ENCODE peak calls at places on chromosomes 16 and 17, in ten cellular contexts. J, L, O, X, M, I, C, V, D and Q are unnamed samples.

GRCh38 chr17:81416612-81417011 is 21.4 kb downstream of the BAHCC1 start:
- DNase-seq in J (no peak), L (no peak), O (peak), X (no peak), M (no peak), I (no peak), C (no peak), V (no peak), D (no peak), Q (no peak)

GRCh38 chr17:600576-601301 is 113.9 kb downstream of the VPS53 start:
- DNase-seq in J (no peak), L (no peak), O (no peak), X (no peak), M (peak), I (no peak), C (peak), V (no peak), D (no peak), Q (no peak)

GRCh38 chr16:72241930-72242329 is 70.0 kb upstream of the PMFBP1 start:
- DNase-seq in J (peak), L (peak), O (peak), X (no peak), M (no peak), I (peak), C (no peak), V (peak), D (no peak), Q (no peak)

GRCh38 chr17:76000016-76000754 is 470 bp upstream of the CDK3 start:
- DNase-seq in J (peak), L (no peak), O (peak), X (no peak), M (no peak), I (no peak), C (no peak), V (no peak), D (peak), Q (no peak)

GRCh38 chr16:21608647-21609328 is 9.4 kb downstream of the METTL9 start:
- DNase-seq in J (no peak), L (no peak), O (peak), X (no peak), M (no peak), I (no peak), C (no peak), V (no peak), D (no peak), Q (no peak)

GRCh38 chr16:19980866-19981265 is 92.8 kb downstream of the GPR139 start:
- DNase-seq in J (no peak), L (no peak), O (peak), X (no peak), M (no peak), I (peak), C (no peak), V (no peak), D (no peak), Q (no peak)

GRCh38 chr17:49970498-49970897 is 1.5 kb downstream of the DLX4 start:
- DNase-seq in J (no peak), L (no peak), O (no peak), X (no peak), M (no peak), I (no peak), C (no peak), V (no peak), D (no peak), Q (no peak)

GRCh38 chr16:69754469-69755310 is at the start of gene NOB1:
- DNase-seq in J (peak), L (peak), O (peak), X (peak), M (peak), I (peak), C (peak), V (peak), D (peak), Q (peak)

GRCh38 chr17:75323043-75323591 is 33.9 kb upstream of the SLC25A19 start:
- DNase-seq in J (peak), L (peak), O (peak), X (peak), M (peak), I (peak), C (peak), V (peak), D (no peak), Q (peak)

GRCh38 chr17:47686276-47686635 is 7.7 kb upstream of the TBKBP1 start:
- DNase-seq in J (no peak), L (no peak), O (no peak), X (no peak), M (no peak), I (peak), C (no peak), V (no peak), D (no peak), Q (no peak)

GRCh38 chr17:21530311-21530710 is 154.2 kb downstream of the KCNJ12 start:
- DNase-seq in J (no peak), L (no peak), O (no peak), X (no peak), M (no peak), I (no peak), C (no peak), V (no peak), D (no peak), Q (no peak)

GRCh38 chr16:84643180-84643583 is 5.1 kb upstream of the KLHL36 start:
- DNase-seq in J (no peak), L (peak), O (peak), X (peak), M (peak), I (peak), C (peak), V (peak), D (no peak), Q (no peak)

GRCh38 chr16:19167710-19168172 is 299 bp upstream of the SYT17 start:
- DNase-seq in J (peak), L (peak), O (peak), X (peak), M (peak), I (peak), C (no peak), V (peak), D (peak), Q (no peak)

GRCh38 chr17:39166437-39167335 is 725 bp upstream of the ARL5C start:
- DNase-seq in J (no peak), L (no peak), O (peak), X (no peak), M (no peak), I (no peak), C (no peak), V (no peak), D (no peak), Q (no peak)

GRCh38 chr17:39164675-39165143 is 1.3 kb downstream of the ARL5C start:
- DNase-seq in J (peak), L (peak), O (peak), X (peak), M (peak), I (peak), C (peak), V (peak), D (peak), Q (peak)

GRCh38 chr17:39165844-39166349 is at the start of gene ARL5C:
- DNase-seq in J (no peak), L (no peak), O (peak), X (no peak), M (no peak), I (no peak), C (no peak), V (no peak), D (no peak), Q (no peak)

GRCh38 chr17:39167492-39167891 is 1.5 kb upstream of the ARL5C start:
- DNase-seq in J (peak), L (no peak), O (peak), X (peak), M (no peak), I (no peak), C (no peak), V (no peak), D (no peak), Q (no peak)

DNA sequence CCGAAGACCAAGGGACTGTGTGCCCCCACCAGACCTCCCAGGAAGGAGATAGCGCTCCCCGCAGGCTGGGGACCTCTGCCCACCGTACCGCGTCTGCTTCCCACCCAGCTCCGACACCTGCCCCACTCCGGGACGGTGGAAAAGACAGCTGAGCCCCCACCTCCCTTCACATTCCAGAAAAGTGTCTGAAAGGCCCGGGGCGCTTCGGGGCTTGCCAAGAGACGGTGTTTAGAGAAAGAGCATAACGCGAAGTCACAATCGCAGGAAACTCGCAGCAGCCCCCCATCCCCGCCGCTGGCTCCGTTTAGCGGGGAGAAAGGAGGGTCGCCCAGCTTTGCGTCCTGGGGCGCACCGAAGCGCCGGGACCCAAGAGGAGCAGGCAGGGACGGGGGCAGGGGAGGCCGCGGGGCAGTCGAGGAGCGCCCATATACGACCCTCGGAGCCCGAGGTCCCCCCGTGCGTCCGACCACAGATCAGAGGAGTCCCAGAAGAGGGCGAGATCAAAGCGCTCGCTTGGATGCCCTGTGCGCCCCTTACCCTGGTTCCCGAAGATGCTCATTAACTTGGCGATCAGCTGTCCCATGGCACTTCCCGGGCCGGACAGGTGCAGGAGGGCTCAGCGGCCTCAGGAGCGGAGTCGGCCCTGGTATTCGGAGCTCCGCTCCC is 650 bp downstream of the ARL5C start:
- DNase-seq in J (no peak), L (no peak), O (peak), X (no peak), M (no peak), I (no peak), C (no peak), V (no peak), D (no peak), Q (no peak)
- H3K27ac ChIP-seq in J (no peak), L (no peak), O (peak), X (peak), M (peak), I (no peak), C (peak), V (no peak), D (no peak), Q (no peak)

GRCh38 chr17:33033176-33033575 is 41.5 kb downstream of the SPACA3 start:
- DNase-seq in J (no peak), L (no peak), O (no peak), X (no peak), M (no peak), I (no peak), C (no peak), V (no peak), D (no peak), Q (no peak)

GRCh38 chr17:33039874-33040273 is 48.2 kb downstream of the SPACA3 start:
- DNase-seq in J (no peak), L (no peak), O (no peak), X (no peak), M (no peak), I (peak), C (no peak), V (no peak), D (no peak), Q (no peak)

GRCh38 chr17:33038740-33039139 is 47.1 kb downstream of the SPACA3 start:
- DNase-seq in J (no peak), L (peak), O (peak), X (peak), M (peak), I (peak), C (no peak), V (peak), D (no peak), Q (peak)
- TF ChIP-seq CTCF in J (peak), L (no peak), O (peak), X (peak), M (peak), I (peak), C (no peak), V (peak), D (peak), Q (peak)

GRCh38 chr17:16882243-16882925 is 89.5 kb downstream of the TNFRSF13B start:
- DNase-seq in J (no peak), L (no peak), O (no peak), X (no peak), M (no peak), I (no peak), C (no peak), V (no peak), D (no peak), Q (no peak)
- H3K27ac ChIP-seq in J (no peak), L (no peak), O (no peak), X (no peak), M (no peak), I (no peak), C (no peak), V (no peak), D (no peak), Q (no peak)

DNA sequence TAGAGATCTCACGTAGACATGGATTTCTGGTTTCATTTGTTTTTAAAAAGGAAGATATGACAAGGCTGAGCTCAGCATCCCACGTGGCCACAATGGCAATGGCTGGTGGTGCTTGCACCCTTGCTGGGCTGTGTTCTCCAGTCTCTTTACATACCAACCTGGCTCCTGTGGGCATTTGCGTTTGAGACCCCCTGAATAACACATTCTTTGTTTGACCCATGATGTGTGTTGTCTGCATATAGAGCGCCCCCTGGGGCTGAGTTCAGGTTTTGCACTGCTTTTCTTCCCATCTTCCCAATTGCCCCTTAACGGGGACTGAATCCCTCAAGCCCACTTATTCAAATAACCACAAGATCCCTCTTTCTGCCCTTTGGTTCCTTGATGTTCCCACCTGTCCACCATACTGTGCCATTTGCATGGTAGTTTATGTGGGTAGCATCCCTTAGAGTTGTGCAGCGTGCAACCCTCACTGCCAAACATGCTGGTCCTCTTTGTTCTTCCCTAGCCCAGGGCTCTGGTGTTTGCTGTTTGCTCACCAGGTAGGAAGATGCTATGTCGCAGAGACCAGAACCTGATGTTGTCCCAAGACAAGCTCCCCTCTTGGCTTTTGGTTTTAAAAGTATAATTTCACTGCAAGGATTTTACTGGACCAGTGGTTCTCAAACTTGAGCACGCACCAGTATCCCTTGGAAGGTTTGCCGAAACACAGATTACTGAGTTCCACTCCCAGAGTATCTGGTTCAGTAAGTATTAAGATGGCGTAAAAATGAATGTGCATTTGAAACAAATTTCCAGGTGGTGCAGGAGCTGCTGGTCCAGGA is 38.5 kb upstream of the NKD1 start:
- DNase-seq in J (no peak), L (no peak), O (no peak), X (no peak), M (no peak), I (no peak), C (no peak), V (no peak), D (no peak), Q (no peak)
- TF ChIP-seq CTCF in J (peak), L (no peak), O (peak), X (peak), M (no peak), I (peak), C (no peak), V (peak), D (peak), Q (peak)

GRCh38 chr16:9913604-9914330 is 268.5 kb downstream of the GRIN2A start:
- DNase-seq in J (peak), L (no peak), O (no peak), X (no peak), M (no peak), I (no peak), C (no peak), V (no peak), D (no peak), Q (no peak)
- H3K27ac ChIP-seq in J (peak), L (peak), O (no peak), X (no peak), M (no peak), I (no peak), C (no peak), V (no peak), D (no peak), Q (peak)

GRCh38 chr16:66719246-66719645 is 22.7 kb upstream of the CMTM4 start:
- DNase-seq in J (no peak), L (no peak), O (no peak), X (no peak), M (no peak), I (no peak), C (no peak), V (no peak), D (no peak), Q (no peak)

GRCh38 chr16:66714659-66715307 is 18.2 kb upstream of the CMTM4 start:
- DNase-seq in J (no peak), L (no peak), O (no peak), X (no peak), M (no peak), I (peak), C (peak), V (no peak), D (no peak), Q (no peak)

GRCh38 chr16:66714062-66714461 is 17.5 kb upstream of the CMTM4 start:
- DNase-seq in J (no peak), L (no peak), O (no peak), X (no peak), M (no peak), I (no peak), C (peak), V (no peak), D (no peak), Q (no peak)

GRCh38 chr16:66717776-66718175 is 21.2 kb upstream of the CMTM4 start:
- DNase-seq in J (no peak), L (no peak), O (no peak), X (no peak), M (no peak), I (no peak), C (no peak), V (no peak), D (no peak), Q (no peak)

DNA sequence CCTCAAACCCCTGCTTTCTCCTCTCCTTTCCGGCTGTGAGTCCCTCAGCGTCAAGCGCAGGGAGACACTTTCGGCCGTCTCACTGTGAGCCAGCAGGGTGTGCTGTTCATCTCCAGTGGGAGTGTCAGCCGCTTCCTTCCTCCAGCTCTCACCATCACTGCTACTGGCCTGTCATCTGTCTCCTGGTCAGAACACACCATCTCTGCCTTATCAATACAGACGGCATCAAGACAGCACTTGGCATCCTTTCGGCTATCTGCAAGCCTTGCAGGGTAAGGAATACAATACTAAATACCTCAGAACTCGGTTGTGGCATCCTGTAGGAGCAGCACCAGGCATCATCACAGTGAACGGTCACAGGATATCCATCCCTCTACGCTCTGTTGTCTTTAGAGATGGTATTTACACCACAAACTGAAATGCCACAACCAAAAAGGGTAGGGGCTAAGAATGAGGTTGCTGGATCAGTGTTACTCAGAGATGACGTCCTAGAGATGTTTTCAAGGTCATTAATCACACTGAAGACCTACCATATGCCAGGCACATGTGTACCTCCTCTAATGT is 20.7 kb upstream of the CMTM4 start:
- DNase-seq in J (no peak), L (peak), O (no peak), X (no peak), M (no peak), I (no peak), C (no peak), V (peak), D (no peak), Q (peak)
- TF ChIP-seq CTCF in J (peak), L (no peak), O (no peak), X (peak), M (no peak), I (no peak), C (peak), V (peak), D (peak), Q (peak)

DNA sequence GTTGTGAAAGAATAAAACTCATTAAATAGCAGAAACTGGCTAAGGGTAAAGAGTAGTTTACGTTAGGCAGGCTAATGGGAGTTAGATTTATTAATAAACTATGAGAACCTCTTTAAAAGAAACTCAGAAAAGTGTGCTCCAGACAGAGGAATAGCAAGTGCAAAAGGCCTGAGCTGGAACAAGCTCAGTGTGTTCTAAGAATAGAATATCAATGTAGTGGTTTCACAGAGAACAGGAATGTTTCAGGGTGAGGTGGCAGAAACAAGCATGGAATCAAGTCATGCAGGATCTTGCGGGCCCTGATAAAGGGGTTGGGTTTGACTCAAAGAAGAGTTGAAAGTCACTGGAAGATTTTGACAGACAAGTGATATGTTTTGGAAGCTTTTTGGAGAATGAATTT is 164.0 kb upstream of the HS3ST3A1 start:
- DNase-seq in J (no peak), L (no peak), O (no peak), X (peak), M (no peak), I (peak), C (no peak), V (no peak), D (no peak), Q (no peak)
- H3K27ac ChIP-seq in J (no peak), L (no peak), O (no peak), X (peak), M (no peak), I (no peak), C (no peak), V (no peak), D (no peak), Q (no peak)

DNA sequence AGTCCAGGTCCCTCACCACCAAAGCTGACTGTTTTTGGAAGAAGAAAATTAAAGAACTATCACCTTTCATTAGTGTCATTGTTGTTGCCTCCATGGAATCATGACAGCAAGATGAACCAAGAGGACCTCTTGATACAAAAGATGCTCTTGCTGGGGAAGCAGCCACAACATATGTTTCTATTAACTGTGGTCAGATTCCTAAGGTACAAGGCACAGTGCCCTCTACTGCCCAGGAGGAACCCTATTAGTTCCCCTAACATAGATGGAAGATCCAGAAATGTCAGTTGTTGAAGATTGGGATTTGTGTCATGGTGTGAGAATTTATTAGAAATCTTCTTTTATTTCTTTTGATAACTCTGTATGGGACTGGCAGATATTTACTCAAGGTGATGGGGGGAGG is 188.2 kb upstream of the ANKFN1 start:
- DNase-seq in J (no peak), L (no peak), O (no peak), X (no peak), M (no peak), I (no peak), C (no peak), V (no peak), D (no peak), Q (no peak)
- TF ChIP-seq CTCF in J (peak), L (no peak), O (no peak), X (no peak), M (no peak), I (no peak), C (no peak), V (no peak), D (no peak), Q (no peak)